ENCODE peak calls at places on chromosomes 1 and 21, in eight cellular contexts. V is NCI-H2171 treated with DMSO at 0.1 percent for 48 hours, Z is progenitor cell of endocrine pancreas, O is NCI-H1092, P is GM10248, U is NCI-H1930, C is brain microvascular endothelial cell, B is H54. X is an unnamed sample.

GRCh38 chr1:109628540-109629321 is 9.1 kb downstream of the AMPD2 start:
- DNase-seq in V (no peak), P (no peak), B (peak; percentile 42), O (no peak), Z (no peak), U (no peak), C (no peak), X (no peak)

GRCh38 chr1:159881930-159882839 is 17.8 kb downstream of the CFAP45 start:
- DNase-seq in V (peak; percentile 97), O (peak; percentile 38), P (no peak), C (peak; percentile 95), B (peak; percentile 90), U (no peak), Z (no peak), X (peak; percentile 98)

GRCh38 chr1:221470000-221470698 is 271.7 kb downstream of the DUSP10 start:
- DNase-seq in P (no peak), U (no peak), V (no peak), B (no peak), O (no peak), Z (no peak), C (no peak), X (no peak)

GRCh38 chr1:203990118-203990517 is 82.8 kb upstream of the SOX13 start:
- DNase-seq in V (no peak), U (no peak), O (no peak), P (no peak), Z (no peak), B (no peak), C (no peak), X (no peak)

GRCh38 chr1:71777094-71777493 is 505.2 kb downstream of the NEGR1 start:
- DNase-seq in O (no peak), C (no peak), P (no peak), Z (no peak), U (no peak), V (no peak), B (no peak), X (no peak)

GRCh38 chr1:206029484-206029883 is 5.8 kb upstream of the CTSE start:
- DNase-seq in U (no peak), P (no peak), C (peak; percentile 24), B (peak; percentile 33), O (no peak), Z (no peak), V (no peak), X (no peak)

GRCh38 chr1:24438423-24438901 is 22.9 kb downstream of the NIPAL3 start:
- DNase-seq in C (no peak), P (no peak), U (no peak), Z (no peak), O (no peak), B (no peak), V (peak; percentile 42), X (no peak)

GRCh38 chr1:60936052-60936619 is 146.2 kb upstream of the NFIA start:
- DNase-seq in C (no peak), U (no peak), P (no peak), Z (no peak), O (peak; percentile 7), B (no peak), V (no peak), X (no peak)

GRCh38 chr1:101506541-101507164 is 269.8 kb downstream of the S1PR1 start:
- DNase-seq in O (peak; percentile 11), B (peak; percentile 6), P (peak; percentile 35), Z (peak; percentile 10), V (peak; percentile 37), C (peak; percentile 56), U (no peak), X (no peak)

GRCh38 chr1:182847105-182847504 is 8.0 kb downstream of the DHX9 start:
- DNase-seq in Z (no peak), V (no peak), O (no peak), P (no peak), U (no peak), B (no peak), C (no peak), X (no peak)

GRCh38 chr1:197178998-197179397 is 32.5 kb upstream of the ASPM start:
- DNase-seq in V (no peak), Z (no peak), C (peak; percentile 37), O (no peak), P (no peak), B (no peak), U (no peak), X (no peak)

GRCh38 chr1:29876902-29877301 is 640.6 kb downstream of the PTPRU start:
- DNase-seq in Z (no peak), V (peak; percentile 88), B (no peak), C (no peak), O (peak; percentile 33), U (no peak), P (no peak), X (no peak)

GRCh38 chr1:8598783-8599182 is 218.7 kb downstream of the RERE start:
- DNase-seq in B (no peak), V (no peak), C (no peak), Z (no peak), O (no peak), U (no peak), P (no peak), X (no peak)

GRCh38 chr1:112674986-112675727 is 698 bp downstream of the MOV10 start:
- DNase-seq in Z (peak; percentile 59), C (no peak), V (peak; percentile 30), O (peak; percentile 54), B (no peak), P (peak; percentile 64), U (peak; percentile 58), X (peak; percentile 22)

GRCh38 chr1:98739762-98740161 is 78.2 kb downstream of the SNX7 start:
- DNase-seq in V (no peak), O (no peak), B (no peak), Z (no peak), C (no peak), U (no peak), P (no peak), X (no peak)

GRCh38 chr1:29272171-29272907 is 36.0 kb downstream of the PTPRU start:
- DNase-seq in P (no peak), V (no peak), O (no peak), Z (no peak), U (no peak), C (no peak), B (no peak), X (no peak)

GRCh38 chr1:31423418-31423947 is 10.5 kb downstream of the SERINC2 start:
- DNase-seq in Z (no peak), V (peak; percentile 85), U (no peak), P (peak; percentile 68), C (no peak), B (no peak), O (no peak), X (no peak)

GRCh38 chr1:180773210-180773865 is 139.4 kb upstream of the KIAA1614 start:
- DNase-seq in P (no peak), C (no peak), V (no peak), B (peak; percentile 34), Z (no peak), O (no peak), U (no peak), X (no peak)

GRCh38 chr1:12177999-12178441 is 11.2 kb downstream of the TNFRSF1B start:
- DNase-seq in O (no peak), B (peak; percentile 47), U (no peak), P (no peak), Z (no peak), C (peak; percentile 85), V (peak; percentile 33), X (no peak)

GRCh38 chr1:53669511-53670191 is 69.3 kb downstream of the GLIS1 start:
- DNase-seq in U (no peak), V (no peak), Z (no peak), O (no peak), P (no peak), B (no peak), C (no peak), X (no peak)

GRCh38 chr1:45718289-45718688 is 30.3 kb downstream of the TMEM69 start:
- DNase-seq in Z (no peak), C (no peak), B (no peak), U (no peak), V (no peak), O (no peak), P (no peak), X (no peak)

GRCh38 chr1:26349196-26349885 is 4.6 kb downstream of the CRYBG2 start:
- DNase-seq in U (no peak), B (peak; percentile 64), V (no peak), P (no peak), Z (no peak), O (no peak), C (peak; percentile 73), X (no peak)

GRCh38 chr1:216562383-216562782 is 139.1 kb upstream of the USH2A start:
- DNase-seq in U (no peak), Z (no peak), P (no peak), V (no peak), C (no peak), O (no peak), B (no peak), X (no peak)

GRCh38 chr21:23401278-23401677 is 2206.0 kb downstream of the MRPL39 start:
- DNase-seq in B (no peak), Z (no peak), U (no peak), O (no peak), C (no peak), V (peak; percentile 57), P (no peak), X (no peak)

GRCh38 chr1:195717651-195718050 is 890.6 kb downstream of the KCNT2 start:
- DNase-seq in O (peak; percentile 1), V (peak; percentile 6), B (peak; percentile 7), P (no peak), Z (no peak), C (no peak), U (no peak), X (no peak)

GRCh38 chr21:43287974-43288755 is 119.4 kb downstream of the CRYAA start:
- DNase-seq in Z (no peak), U (no peak), O (no peak), C (peak; percentile 7), V (no peak), P (no peak), B (no peak), X (no peak)

GRCh38 chr1:185926562-185926961 is 192.4 kb downstream of the HMCN1 start:
- DNase-seq in U (no peak), B (no peak), Z (no peak), V (no peak), C (peak; percentile 33), O (no peak), P (no peak), X (no peak)

GRCh38 chr1:209387271-209387968 is 196.1 kb upstream of the CAMK1G start:
- DNase-seq in Z (no peak), B (no peak), V (no peak), O (no peak), C (no peak), P (no peak), U (no peak), X (no peak)

GRCh38 chr1:147897030-147897756 is 5.4 kb upstream of the GJA8 start:
- DNase-seq in P (no peak), B (no peak), U (no peak), Z (no peak), C (no peak), V (no peak), O (no peak), X (no peak)